ENCODE peak calls at places on chromosomes 2 and 18, in eight cellular contexts. U is trophoblast cell, C is hepatocyte, G is A549, O is GM23248, Q is K562, W is neuronal stem cell, K is IMR-90. J is an unnamed sample.

GRCh38 chr2:239814917-239815637 is 210.1 kb downstream of the NDUFA10 start:
- DNase-seq in G (no peak), C (no peak), Q (no peak), O (peak), K (no peak), U (peak), W (no peak), J (no peak)

GRCh38 chr2:223865907-223866508 is 28.6 kb upstream of the AP1S3 start:
- DNase-seq in C (no peak), O (no peak), U (peak), K (no peak), G (no peak), W (no peak), Q (no peak), J (no peak)

GRCh38 chr2:183269956-183270355 is 145.7 kb downstream of the NUP35 start:
- DNase-seq in U (no peak), K (no peak), C (no peak), G (no peak), Q (no peak), W (no peak), O (no peak), J (no peak)

GRCh38 chr18:52992041-52992440 is 652.0 kb downstream of the DCC start:
- DNase-seq in W (peak), O (no peak), K (no peak), U (peak), C (peak), Q (no peak), G (no peak), J (peak)

GRCh38 chr2:218679119-218679518 is 7.2 kb downstream of the STK36 start:
- DNase-seq in C (no peak), O (peak), W (no peak), K (peak), U (peak), Q (peak), G (no peak), J (no peak)

GRCh38 chr2:213411582-213412289 is 127.5 kb downstream of the SPAG16 start:
- DNase-seq in U (no peak), G (no peak), K (no peak), O (no peak), C (no peak), Q (no peak), W (no peak), J (no peak)

GRCh38 chr2:60331106-60331809 is 222.2 kb downstream of the BCL11A start:
- DNase-seq in G (no peak), C (no peak), K (no peak), U (no peak), Q (no peak), W (no peak), O (peak), J (no peak)

GRCh38 chr2:152566728-152567069 is 150.6 kb downstream of the PRPF40A start:
- DNase-seq in O (no peak), C (no peak), G (no peak), U (peak), Q (no peak), W (no peak), K (peak), J (no peak)

GRCh38 chr2:43539991-43540860 is 55.6 kb downstream of the THADA start:
- DNase-seq in Q (no peak), G (peak), O (peak), U (peak), K (peak), C (peak), W (no peak), J (no peak)

GRCh38 chr18:64253900-64254299 is 105.0 kb upstream of the LINC00305 start:
- DNase-seq in O (no peak), U (no peak), G (no peak), C (no peak), K (no peak), Q (no peak), W (no peak), J (no peak)

GRCh38 chr18:64258111-64258650 is 109.3 kb upstream of the LINC00305 start:
- DNase-seq in G (no peak), K (no peak), O (no peak), Q (no peak), W (no peak), U (peak), C (no peak), J (no peak)

GRCh38 chr18:64254399-64255093 is 105.7 kb upstream of the LINC00305 start:
- DNase-seq in Q (no peak), O (no peak), U (no peak), K (no peak), G (no peak), W (no peak), C (no peak), J (no peak)

GRCh38 chr18:64253222-64253621 is 104.3 kb upstream of the LINC00305 start:
- DNase-seq in U (no peak), O (no peak), G (no peak), Q (no peak), K (no peak), W (no peak), C (no peak), J (no peak)
- H3K4me2 ChIP-seq in U (no peak), O (no peak), G (no peak), Q (no peak), K (no peak), W (no peak), C (no peak), J (no peak)

GRCh38 chr2:210170442-210171303 is 536 bp downstream of the KANSL1L start:
- DNase-seq in U (peak), G (peak), O (peak), C (peak), W (peak), Q (peak), K (peak), J (peak)
- H3K4me2 ChIP-seq in U (peak), G (peak), O (peak), C (peak), W (peak), Q (peak), K (peak), J (peak)

GRCh38 chr18:43758734-43759133 is 481.4 kb upstream of the SYT4 start:
- DNase-seq in G (no peak), Q (no peak), O (no peak), K (no peak), W (no peak), C (no peak), U (no peak), J (no peak)

GRCh38 chr18:43760010-43760409 is 482.7 kb upstream of the SYT4 start:
- DNase-seq in O (no peak), G (no peak), U (no peak), Q (no peak), C (no peak), W (no peak), K (no peak), J (no peak)

GRCh38 chr18:43751835-43752234 is 474.5 kb upstream of the SYT4 start:
- DNase-seq in K (no peak), W (peak), Q (no peak), O (no peak), G (no peak), C (no peak), U (peak), J (no peak)

DNA sequence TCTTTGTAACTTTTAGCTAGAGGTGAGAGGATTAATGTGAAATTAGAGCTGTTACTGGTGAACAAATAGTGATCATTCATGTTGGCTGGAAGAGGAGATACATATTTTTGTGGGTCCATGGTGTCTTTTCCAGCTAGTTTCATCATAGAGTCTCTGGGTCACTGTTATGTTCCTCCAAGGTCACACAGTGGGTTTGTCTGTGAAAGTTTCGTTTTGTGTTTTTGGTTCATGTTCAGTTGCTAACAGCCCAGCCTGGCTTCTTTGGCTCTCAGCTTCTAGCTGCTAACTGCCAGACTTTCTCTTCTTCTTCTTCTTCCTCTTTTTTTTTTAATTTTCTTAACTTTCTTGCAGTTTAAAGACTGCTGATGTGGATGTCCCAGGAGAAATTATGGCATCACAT is 480.0 kb upstream of the SYT4 start:
- DNase-seq in G (no peak), U (no peak), C (no peak), K (no peak), W (no peak), Q (no peak), O (no peak), J (no peak)
- H3K4me2 ChIP-seq in G (no peak), U (no peak), C (no peak), K (no peak), W (no peak), Q (no peak), O (no peak), J (no peak)

DNA sequence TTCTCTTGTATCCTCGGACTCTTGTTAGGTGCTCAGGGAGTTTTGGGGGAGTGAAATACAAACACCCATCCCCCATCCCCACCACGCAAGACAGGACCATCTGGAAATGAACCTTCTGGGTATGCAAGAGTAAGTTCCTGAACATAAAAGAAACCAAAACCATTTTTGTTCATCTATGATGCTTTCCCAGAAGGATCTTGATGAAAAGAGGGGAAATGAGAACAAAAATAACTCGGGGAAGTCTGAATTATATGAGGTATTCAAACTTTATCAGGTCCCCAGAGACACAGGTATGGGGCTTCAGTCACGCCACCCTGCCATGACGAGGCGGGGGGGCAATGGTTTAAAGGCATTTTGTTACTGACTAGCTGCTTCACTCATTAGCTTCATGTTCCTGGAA is 68.6 kb upstream of the DNMT3A start:
- DNase-seq in G (no peak), U (no peak), W (no peak), C (no peak), K (no peak), O (no peak), Q (no peak), J (no peak)
- H3K4me2 ChIP-seq in G (no peak), U (no peak), W (no peak), C (no peak), K (no peak), O (no peak), Q (no peak), J (no peak)

DNA sequence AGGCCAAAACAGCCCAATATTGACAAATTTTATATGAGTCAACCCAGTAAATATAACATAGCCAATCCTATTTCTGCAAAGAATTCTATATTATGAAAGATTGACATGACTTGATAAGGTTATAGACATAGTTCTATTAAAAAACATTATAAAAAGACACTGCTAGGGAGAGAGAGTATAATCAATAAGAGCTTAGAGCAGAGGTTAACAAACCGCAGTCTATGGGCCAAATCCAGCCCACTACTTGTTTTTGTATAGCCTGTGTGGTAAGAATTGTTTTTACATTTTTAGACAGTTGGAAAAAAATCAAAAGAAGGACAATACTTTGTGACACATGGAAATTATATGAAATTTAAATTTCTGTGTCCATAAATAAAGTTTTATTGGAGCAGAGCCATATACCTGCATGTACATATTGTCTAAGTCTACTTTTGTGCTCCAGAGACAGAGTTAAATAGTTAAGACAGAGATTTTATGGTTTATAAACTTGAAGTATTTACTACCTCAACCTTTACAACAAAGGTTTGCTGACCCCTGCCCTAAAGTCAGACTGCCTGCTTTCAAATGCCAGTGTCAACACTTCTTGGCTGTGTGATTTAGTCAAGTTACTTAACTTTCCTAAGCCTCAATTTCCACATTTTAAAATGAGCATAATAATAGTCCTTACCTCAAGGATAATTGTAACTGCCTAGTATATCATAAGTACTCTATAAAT is 44.5 kb upstream of the ITPRID2 start:
- DNase-seq in G (no peak), O (no peak), C (no peak), W (peak), U (no peak), K (no peak), Q (no peak), J (no peak)
- H3K4me2 ChIP-seq in G (no peak), O (no peak), C (no peak), W (no peak), U (no peak), K (no peak), Q (no peak), J (no peak)

DNA sequence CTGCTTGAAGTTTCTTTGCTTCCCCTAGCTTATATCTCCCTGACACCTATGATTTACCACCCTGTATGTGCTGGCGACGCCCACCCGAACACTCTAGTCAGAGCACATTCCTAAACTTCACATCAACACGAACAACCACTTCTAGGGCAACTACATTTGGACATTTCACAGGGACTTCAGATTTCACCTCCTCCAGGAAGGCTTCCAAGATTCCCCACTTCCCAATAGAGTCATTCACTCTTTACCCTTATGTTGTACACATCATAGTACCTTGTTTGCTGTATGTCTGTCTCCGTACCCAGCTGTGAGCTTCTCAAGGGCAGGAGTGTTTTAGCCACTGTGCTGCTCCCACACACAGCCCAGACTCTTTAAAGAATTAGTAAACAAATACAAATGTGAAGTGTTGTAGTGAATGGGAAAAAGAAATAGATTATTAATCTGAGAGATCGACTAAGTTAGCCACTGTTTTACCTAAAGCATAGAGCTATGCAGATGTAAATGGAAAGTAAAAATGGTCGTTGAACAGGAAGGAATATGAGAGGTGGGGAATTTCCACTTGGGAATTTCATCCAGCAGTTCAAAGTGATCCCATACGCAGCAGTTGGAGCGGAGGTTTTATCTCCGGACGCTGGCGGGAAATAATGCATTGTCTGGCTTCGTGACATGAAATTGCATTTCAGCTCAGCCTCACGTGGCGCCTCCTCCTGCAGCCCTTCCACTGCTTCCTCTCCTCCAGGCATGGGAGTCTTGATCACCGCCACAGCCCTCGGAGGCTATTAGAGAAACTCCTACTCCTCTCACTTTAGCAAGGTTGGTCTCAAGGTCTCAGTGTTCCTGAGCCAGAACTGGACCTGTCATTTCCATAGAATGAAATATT is 233.4 kb upstream of the COPS8 start:
- DNase-seq in W (no peak), O (no peak), C (no peak), U (peak), K (no peak), Q (no peak), G (no peak), J (no peak)
- H3K4me2 ChIP-seq in W (no peak), O (no peak), C (no peak), U (no peak), K (no peak), Q (no peak), G (no peak), J (no peak)

GRCh38 chr2:37688771-37689468 is 17.5 kb upstream of the CDC42EP3 start:
- DNase-seq in C (peak), W (no peak), K (peak), Q (no peak), U (peak), G (no peak), O (no peak), J (no peak)

GRCh38 chr2:37684809-37685208 is 13.4 kb upstream of the CDC42EP3 start:
- DNase-seq in C (no peak), K (no peak), Q (no peak), O (no peak), U (no peak), W (no peak), G (no peak), J (no peak)

GRCh38 chr2:37683926-37684780 is 12.7 kb upstream of the CDC42EP3 start:
- DNase-seq in U (no peak), O (no peak), G (no peak), Q (no peak), C (no peak), K (peak), W (no peak), J (no peak)

GRCh38 chr2:37689751-37690150 is 18.3 kb upstream of the CDC42EP3 start:
- DNase-seq in O (no peak), C (no peak), U (no peak), W (no peak), K (peak), Q (no peak), G (no peak), J (no peak)

DNA sequence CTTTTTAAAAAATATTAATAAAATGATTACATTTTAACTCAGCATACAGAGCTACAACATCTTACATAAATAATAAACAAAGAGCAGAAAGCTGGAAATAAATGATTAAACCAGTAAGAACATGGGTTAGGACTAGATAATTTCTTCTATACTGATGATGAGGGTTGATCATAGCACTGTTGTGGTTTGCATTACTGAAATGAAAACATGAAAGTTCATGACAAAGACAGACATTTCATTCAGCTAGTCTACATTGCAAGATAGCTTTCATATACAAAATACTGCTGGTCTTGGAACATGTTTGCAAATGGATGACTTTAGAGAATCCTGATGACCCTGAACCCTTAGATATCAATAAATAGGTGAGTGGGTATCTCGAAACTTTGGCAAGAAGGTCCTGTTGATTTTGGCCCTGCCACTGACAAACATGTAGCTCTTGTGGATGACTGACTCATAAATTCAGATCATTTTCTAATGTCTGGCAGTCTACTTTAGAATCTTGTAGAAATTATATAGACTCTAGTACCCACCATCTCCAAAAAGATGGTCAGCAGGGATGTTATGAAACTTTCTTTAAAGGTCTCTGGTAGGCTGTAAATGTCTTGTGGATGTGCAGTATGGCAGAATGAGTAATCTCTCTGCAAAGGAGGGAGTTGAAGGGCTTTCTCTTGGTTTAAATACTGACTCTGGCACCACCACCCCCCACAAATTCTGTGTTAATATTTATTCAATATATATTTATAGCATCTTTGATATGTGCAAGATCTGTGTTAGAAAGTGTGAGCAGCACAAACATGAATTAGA is 15.6 kb upstream of the CDC42EP3 start:
- DNase-seq in K (no peak), C (no peak), U (no peak), G (no peak), W (no peak), Q (no peak), O (no peak), J (no peak)
- H3K4me2 ChIP-seq in K (no peak), C (no peak), U (no peak), G (peak), W (no peak), Q (no peak), O (no peak), J (no peak)

GRCh38 chr2:163043201-163043600 is 204.6 kb upstream of the KCNH7 start:
- DNase-seq in U (no peak), W (no peak), G (no peak), C (no peak), Q (no peak), O (no peak), K (no peak), J (no peak)
- H3K4me2 ChIP-seq in U (no peak), W (no peak), G (no peak), C (no peak), Q (no peak), O (no peak), K (no peak), J (no peak)

GRCh38 chr2:9232886-9233285 is 26.3 kb downstream of the ASAP2 start:
- DNase-seq in K (peak), U (peak), C (no peak), Q (no peak), O (no peak), G (no peak), W (no peak), J (no peak)

GRCh38 chr2:9236867-9237266 is 30.3 kb downstream of the ASAP2 start:
- DNase-seq in U (no peak), Q (no peak), C (no peak), W (no peak), G (no peak), K (no peak), O (no peak), J (no peak)

GRCh38 chr2:9235388-9236344 is 29.1 kb downstream of the ASAP2 start:
- DNase-seq in U (peak), W (no peak), C (peak), O (peak), G (no peak), Q (no peak), K (peak), J (no peak)

GRCh38 chr2:9232166-9232479 is 25.5 kb downstream of the ASAP2 start:
- DNase-seq in W (no peak), O (no peak), U (no peak), C (no peak), Q (no peak), G (no peak), K (no peak), J (no peak)

GRCh38 chr2:9234680-9235387 is 28.2 kb downstream of the ASAP2 start:
- DNase-seq in O (peak), C (peak), G (peak), U (peak), Q (peak), K (peak), W (no peak), J (no peak)
- H3K4me2 ChIP-seq in O (peak), C (peak), G (peak), U (peak), Q (peak), K (peak), W (no peak), J (no peak)

J was measured in neural progenitor cell.